ENCODE peak calls at places on chromosomes 6 and 20, in ten cellular contexts. T is astrocyte of the spinal cord; E is OCI-LY7; U is Peyer's patch; F is Calu3; A is heart right ventricle; O is CD8-positive, alpha-beta T cell; S is epithelial cell of esophagus; L is prostate gland; M is brain microvascular endothelial cell. W is an unnamed sample.

GRCh38 chr6:107348224-107348623 is 111.1 kb downstream of the PDSS2 start:
- DNase-seq in T (peak), E (no peak), U (no peak), F (no peak), A (no peak), O (no peak), S (peak), L (no peak), M (no peak), W (no peak)

GRCh38 chr6:169087436-169088046 is 166.1 kb downstream of the THBS2 start:
- DNase-seq in T (no peak), E (no peak), U (no peak), F (no peak), A (no peak), O (no peak), S (no peak), L (no peak), M (no peak), W (no peak)

GRCh38 chr6:170212956-170213636 is 77.8 kb downstream of the DLL1 start:
- DNase-seq in T (no peak), E (no peak), U (peak), F (no peak), A (no peak), O (no peak), S (no peak), L (no peak), M (no peak), W (no peak)

GRCh38 chr20:36613974-36614373 is 8.4 kb downstream of the RAB5IF start:
- DNase-seq in T (no peak), E (no peak), U (peak), F (peak), A (no peak), O (no peak), S (peak), L (peak), M (no peak), W (no peak)

GRCh38 chr20:13312300-13312699 is 91.2 kb downstream of the ISM1 start:
- DNase-seq in T (no peak), E (no peak), U (no peak), F (no peak), A (no peak), O (no peak), S (peak), L (no peak), M (no peak), W (no peak)

GRCh38 chr20:2136275-2136674 is 34.6 kb downstream of the STK35 start:
- DNase-seq in T (no peak), E (no peak), U (no peak), F (no peak), A (no peak), O (no peak), S (no peak), L (no peak), M (no peak), W (no peak)

GRCh38 chr6:50180646-50181045 is 130.9 kb upstream of the DEFB112 start:
- DNase-seq in T (no peak), E (no peak), U (no peak), F (no peak), A (no peak), O (no peak), S (no peak), L (no peak), M (no peak), W (no peak)

GRCh38 chr20:63534831-63535651 is 2.1 kb downstream of the PTK6 start:
- DNase-seq in T (no peak), E (no peak), U (peak), F (peak), A (no peak), O (no peak), S (peak), L (no peak), M (no peak), W (no peak)

GRCh38 chr6:10463491-10464481 is 48.9 kb upstream of the TFAP2A start:
- DNase-seq in T (no peak), E (no peak), U (no peak), F (no peak), A (no peak), O (no peak), S (peak), L (no peak), M (no peak), W (no peak)

GRCh38 chr20:33490023-33490933 is at the start of gene CBFA2T2:
- DNase-seq in T (peak), E (no peak), U (peak), F (no peak), A (peak), O (no peak), S (peak), L (no peak), M (peak), W (no peak)

GRCh38 chr6:28161410-28162079 is 19.9 kb downstream of the ZKSCAN8 start:
- DNase-seq in T (peak), E (peak), U (peak), F (peak), A (peak), O (peak), S (peak), L (peak), M (peak), W (peak)

GRCh38 chr20:49122920-49123319 is 65.2 kb downstream of the STAU1 start:
- DNase-seq in T (no peak), E (no peak), U (no peak), F (no peak), A (no peak), O (no peak), S (no peak), L (no peak), M (no peak), W (no peak)

GRCh38 chr6:157668690-157669089 is 154.4 kb upstream of the SNX9 start:
- DNase-seq in T (no peak), E (no peak), U (no peak), F (no peak), A (no peak), O (no peak), S (no peak), L (no peak), M (no peak), W (no peak)

GRCh38 chr20:50303573-50304500 is 113.2 kb downstream of the CEBPB start:
- DNase-seq in T (peak), E (no peak), U (peak), F (peak), A (peak), O (no peak), S (peak), L (peak), M (peak), W (no peak)

GRCh38 chr6:44180406-44180805 is 21.8 kb downstream of the CAPN11 start:
- DNase-seq in T (no peak), E (no peak), U (no peak), F (no peak), A (no peak), O (no peak), S (no peak), L (no peak), M (no peak), W (no peak)

GRCh38 chr6:133891814-133892443 is 3.0 kb downstream of the TCF21 start:
- DNase-seq in T (peak), E (no peak), U (no peak), F (no peak), A (no peak), O (no peak), S (no peak), L (no peak), M (no peak), W (peak)

GRCh38 chr20:59671661-59672471 is 67.5 kb downstream of the PHACTR3 start:
- DNase-seq in T (no peak), E (no peak), U (no peak), F (no peak), A (no peak), O (no peak), S (no peak), L (no peak), M (no peak), W (no peak)

GRCh38 chr6:36285187-36285612 is 15.3 kb downstream of the PNPLA1 start:
- DNase-seq in T (no peak), E (no peak), U (no peak), F (no peak), A (no peak), O (no peak), S (no peak), L (no peak), M (no peak), W (no peak)

GRCh38 chr6:137033828-137034227 is 10.9 kb downstream of the IL20RA start:
- DNase-seq in T (peak), E (no peak), U (no peak), F (no peak), A (no peak), O (peak), S (peak), L (no peak), M (no peak), W (peak)

GRCh38 chr6:133546098-133546497 is 304.9 kb downstream of the EYA4 start:
- DNase-seq in T (peak), E (no peak), U (no peak), F (no peak), A (no peak), O (no peak), S (no peak), L (no peak), M (no peak), W (no peak)

GRCh38 chr6:143677891-143678737 is at the start of gene PHACTR2:
- DNase-seq in T (peak), E (no peak), U (peak), F (peak), A (peak), O (peak), S (peak), L (peak), M (peak), W (peak)

GRCh38 chr20:1892122-1892385 is 3.2 kb upstream of the SIRPA start:
- DNase-seq in T (no peak), E (no peak), U (no peak), F (no peak), A (no peak), O (no peak), S (no peak), L (no peak), M (no peak), W (no peak)

GRCh38 chr6:142478117-142478516 is 176.3 kb downstream of the ADGRG6 start:
- DNase-seq in T (peak), E (peak), U (no peak), F (no peak), A (no peak), O (no peak), S (peak), L (no peak), M (peak), W (no peak)

GRCh38 chr6:44253307-44254101 is 3.8 kb downstream of the SLC35B2 start:
- DNase-seq in T (no peak), E (peak), U (no peak), F (peak), A (no peak), O (peak), S (peak), L (no peak), M (peak), W (no peak)

GRCh38 chr20:5835870-5836269 is 85.7 kb downstream of the SHLD1 start:
- DNase-seq in T (peak), E (no peak), U (no peak), F (no peak), A (no peak), O (no peak), S (no peak), L (no peak), M (no peak), W (no peak)

GRCh38 chr6:26020291-26020982 is 57.8 kb downstream of the TRIM38 start:
- DNase-seq in T (peak), E (peak), U (peak), F (peak), A (peak), O (peak), S (peak), L (peak), M (peak), W (peak)

GRCh38 chr6:79267128-79267527 is 32.6 kb upstream of the HMGN3 start:
- DNase-seq in T (no peak), E (no peak), U (no peak), F (no peak), A (no peak), O (no peak), S (no peak), L (no peak), M (no peak), W (no peak)

GRCh38 chr20:62823688-62824475 is 7.0 kb downstream of the COL9A3 start:
- DNase-seq in T (no peak), E (no peak), U (no peak), F (no peak), A (peak), O (no peak), S (no peak), L (no peak), M (no peak), W (no peak)

GRCh38 chr6:119444642-119445557 is 95.3 kb upstream of the MAN1A1 start:
- DNase-seq in T (no peak), E (peak), U (no peak), F (no peak), A (no peak), O (no peak), S (peak), L (no peak), M (no peak), W (peak)

GRCh38 chr6:73088138-73088813 is 137.0 kb downstream of the KHDC1L start:
- DNase-seq in T (no peak), E (no peak), U (no peak), F (no peak), A (no peak), O (no peak), S (no peak), L (no peak), M (no peak), W (peak)

GRCh38 chr20:25484911-25485511 is 77.5 kb downstream of the GINS1 start:
- DNase-seq in T (no peak), E (peak), U (no peak), F (no peak), A (no peak), O (no peak), S (peak), L (no peak), M (peak), W (no peak)

GRCh38 chr20:51542033-51542893 is at the start of gene NFATC2:
- DNase-seq in T (no peak), E (peak), U (peak), F (peak), A (peak), O (peak), S (no peak), L (no peak), M (no peak), W (peak)

GRCh38 chr6:130421567-130421966 is 55.8 kb downstream of the TMEM200A start:
- DNase-seq in T (peak), E (no peak), U (no peak), F (no peak), A (no peak), O (no peak), S (no peak), L (no peak), M (peak), W (no peak)

GRCh38 chr6:169172946-169173345 is 80.7 kb downstream of the THBS2 start:
- DNase-seq in T (no peak), E (no peak), U (no peak), F (no peak), A (no peak), O (no peak), S (no peak), L (no peak), M (no peak), W (no peak)

GRCh38 chr6:91476000-91476399 is 889.1 kb upstream of the MAP3K7 start:
- DNase-seq in T (peak), E (no peak), U (no peak), F (peak), A (no peak), O (no peak), S (peak), L (no peak), M (peak), W (peak)

DNA sequence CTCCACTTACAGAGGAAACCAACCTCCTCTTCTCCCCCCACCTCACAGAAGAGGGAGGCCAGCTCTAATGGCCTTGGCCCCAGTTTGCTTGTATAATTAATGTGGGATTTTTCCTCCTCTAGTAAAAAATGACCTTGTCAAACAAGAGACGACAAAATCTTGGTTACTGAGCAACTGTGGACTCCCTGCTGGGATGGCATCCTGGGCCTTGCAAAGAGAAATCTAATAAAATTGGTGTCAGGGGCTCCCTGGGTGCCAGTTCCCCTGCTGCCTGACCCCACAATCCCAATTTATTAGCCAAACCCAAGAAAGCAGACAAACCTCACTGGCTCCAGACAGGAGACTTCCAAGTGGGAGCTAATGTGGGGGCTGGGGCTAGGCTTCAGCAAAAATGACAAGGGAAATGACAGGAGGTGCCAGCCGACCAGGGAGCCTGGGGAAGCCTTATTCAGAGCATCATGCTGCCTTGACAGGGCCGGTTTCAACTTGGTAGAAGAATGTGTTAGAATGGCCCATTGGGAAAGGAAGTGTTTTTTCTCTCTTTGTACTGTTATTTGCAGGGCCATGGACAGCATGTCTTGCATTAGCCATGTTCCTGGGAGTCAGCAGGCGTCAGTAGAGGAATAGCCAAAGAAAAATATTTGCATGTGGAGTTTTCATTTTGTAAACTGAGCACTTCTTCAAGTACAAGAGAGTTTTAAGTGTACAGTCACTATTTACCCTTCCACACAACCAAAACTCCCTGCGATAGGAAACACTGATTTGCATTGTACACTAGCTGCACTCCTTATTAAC is 816.9 kb downstream of the DHX35 start:
- DNase-seq in T (peak), E (no peak), U (no peak), F (no peak), A (no peak), O (no peak), S (peak), L (no peak), M (no peak), W (no peak)
- TF ChIP-seq CTCF in T (peak), E (no peak), U (no peak), F (no peak), A (no peak), O (no peak), S (peak), L (no peak), M (peak), W (peak)

GRCh38 chr6:127547215-127547614 is 28.1 kb upstream of the MTCL3 start:
- DNase-seq in T (no peak), E (peak), U (no peak), F (no peak), A (no peak), O (no peak), S (peak), L (no peak), M (no peak), W (no peak)
- TF ChIP-seq CTCF in T (peak), E (no peak), U (peak), F (no peak), A (peak), O (no peak), S (peak), L (no peak), M (peak), W (peak)

DNA sequence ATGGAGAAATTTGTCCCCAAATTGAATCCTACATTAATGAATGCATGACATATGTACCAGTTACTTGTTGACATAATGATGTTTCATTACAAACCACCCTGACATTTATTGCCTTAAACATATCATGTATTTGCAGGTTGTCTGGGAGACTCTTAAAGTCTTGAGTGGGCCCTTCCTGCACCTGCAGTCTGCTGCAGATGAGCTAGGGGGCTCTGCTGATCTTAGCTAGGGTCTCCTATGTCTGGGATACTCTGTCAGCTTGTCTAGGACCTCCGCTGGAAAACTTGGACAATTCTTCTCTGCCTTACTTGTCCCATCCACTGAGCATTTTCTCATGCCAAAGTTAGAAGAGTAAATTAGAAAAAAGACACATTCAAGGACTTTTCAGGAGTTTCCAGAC is 581.6 kb downstream of the HAO1 start:
- DNase-seq in T (no peak), E (peak), U (no peak), F (no peak), A (no peak), O (no peak), S (no peak), L (no peak), M (no peak), W (no peak)
- TF ChIP-seq CTCF in T (peak), E (peak), U (no peak), F (no peak), A (no peak), O (no peak), S (no peak), L (no peak), M (peak), W (peak)

DNA sequence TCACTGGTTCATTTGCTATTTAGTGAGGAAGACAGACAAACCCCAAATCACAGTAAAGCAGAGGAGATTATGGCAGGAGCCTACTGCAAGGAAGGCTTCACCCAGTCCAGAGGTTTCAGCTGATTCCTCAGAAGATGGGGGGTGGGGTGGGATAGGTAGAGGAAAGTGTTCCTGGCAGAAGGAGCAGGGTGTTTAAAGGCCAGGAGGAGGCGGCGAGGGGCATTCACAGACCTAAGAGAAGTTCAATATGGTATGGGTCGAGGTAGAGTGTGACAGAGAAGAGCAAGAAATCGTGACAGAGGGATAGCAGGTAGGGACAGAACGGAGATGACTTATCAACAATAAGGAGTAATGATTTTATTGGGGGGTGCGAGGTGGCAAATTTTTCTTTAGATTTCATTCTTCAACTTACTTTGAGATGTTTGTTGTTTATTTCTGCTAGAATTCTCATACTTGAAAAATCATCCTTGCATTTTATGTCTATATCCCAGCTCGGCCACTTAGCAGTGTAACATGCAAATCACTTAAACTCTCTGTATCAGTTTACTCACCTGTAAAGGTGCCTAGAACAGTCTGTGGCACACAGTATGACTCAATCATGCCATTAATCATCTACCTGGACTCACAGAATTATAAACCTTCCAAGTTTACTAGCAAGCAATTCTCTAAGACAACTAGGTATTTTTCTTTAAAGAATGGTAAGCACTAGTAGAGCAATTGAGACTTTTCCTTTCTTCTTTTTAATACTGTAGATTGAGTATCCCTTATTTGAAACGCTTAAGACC is 176.7 kb downstream of the REV3L start:
- DNase-seq in T (no peak), E (no peak), U (no peak), F (peak), A (no peak), O (no peak), S (peak), L (no peak), M (no peak), W (no peak)
- TF ChIP-seq CTCF in T (no peak), E (peak), U (no peak), F (no peak), A (no peak), O (no peak), S (no peak), L (no peak), M (no peak), W (no peak)